ENCODE peak calls at places on chromosomes 3 and 15, in ten cellular contexts. One of them, this sample, is unnamed.

GRCh38 chr3:97823081-97823480 is 1.3 kb downstream of the CRYBG3 start:
- DNase-seq in lower leg skin: no peak
- DNase-seq in bronchial epithelial cell: no peak
- DNase-seq in Calu3: no peak
- DNase-seq in AG10803: no peak
- DNase-seq in CD8-positive, alpha-beta T cell: no peak
- DNase-seq in brain microvascular endothelial cell: no peak
- DNase-seq in GM06990: no peak
- DNase-seq in GM13976: no peak
- DNase-seq in neural crest cell: no peak
- DNase-seq in this sample: no peak

GRCh38 chr15:36110659-36110993 is 468.8 kb upstream of the CDIN1 start:
- DNase-seq in lower leg skin: no peak
- DNase-seq in bronchial epithelial cell: no peak
- DNase-seq in Calu3: no peak
- DNase-seq in AG10803: no peak
- DNase-seq in CD8-positive, alpha-beta T cell: no peak
- DNase-seq in brain microvascular endothelial cell: no peak
- DNase-seq in GM06990: no peak
- DNase-seq in GM13976: no peak
- DNase-seq in neural crest cell: no peak
- DNase-seq in this sample: no peak

GRCh38 chr3:155462672-155463071 is 169.2 kb upstream of the STRIT1 start:
- DNase-seq in lower leg skin: no peak
- DNase-seq in bronchial epithelial cell: no peak
- DNase-seq in Calu3: no peak
- DNase-seq in AG10803: no peak
- DNase-seq in CD8-positive, alpha-beta T cell: no peak
- DNase-seq in brain microvascular endothelial cell: no peak
- DNase-seq in GM06990: no peak
- DNase-seq in GM13976: no peak
- DNase-seq in neural crest cell: no peak
- DNase-seq in this sample: no peak

GRCh38 chr3:21484323-21485154 is 266.5 kb downstream of the ZNF385D start:
- DNase-seq in lower leg skin: peak
- DNase-seq in bronchial epithelial cell: peak
- DNase-seq in Calu3: peak
- DNase-seq in AG10803: peak
- DNase-seq in CD8-positive, alpha-beta T cell: no peak
- DNase-seq in brain microvascular endothelial cell: peak
- DNase-seq in GM06990: no peak
- DNase-seq in GM13976: peak
- DNase-seq in neural crest cell: peak
- DNase-seq in this sample: peak

GRCh38 chr3:149417727-149418126 is 40.3 kb upstream of the TM4SF1 start:
- DNase-seq in lower leg skin: no peak
- DNase-seq in bronchial epithelial cell: no peak
- DNase-seq in Calu3: no peak
- DNase-seq in AG10803: no peak
- DNase-seq in CD8-positive, alpha-beta T cell: no peak
- DNase-seq in brain microvascular endothelial cell: no peak
- DNase-seq in GM06990: no peak
- DNase-seq in GM13976: no peak
- DNase-seq in neural crest cell: no peak
- DNase-seq in this sample: no peak

GRCh38 chr15:40050788-40051615 is 12.0 kb upstream of the SRP14 start:
- DNase-seq in lower leg skin: no peak
- DNase-seq in bronchial epithelial cell: no peak
- DNase-seq in Calu3: no peak
- DNase-seq in AG10803: peak
- DNase-seq in CD8-positive, alpha-beta T cell: no peak
- DNase-seq in brain microvascular endothelial cell: no peak
- DNase-seq in GM06990: no peak
- DNase-seq in GM13976: no peak
- DNase-seq in neural crest cell: no peak
- DNase-seq in this sample: no peak

GRCh38 chr3:29552036-29552435 is 271.2 kb downstream of the RBMS3 start:
- DNase-seq in lower leg skin: no peak
- DNase-seq in bronchial epithelial cell: no peak
- DNase-seq in Calu3: no peak
- DNase-seq in AG10803: no peak
- DNase-seq in CD8-positive, alpha-beta T cell: no peak
- DNase-seq in brain microvascular endothelial cell: peak
- DNase-seq in GM06990: no peak
- DNase-seq in GM13976: no peak
- DNase-seq in neural crest cell: no peak
- DNase-seq in this sample: no peak

GRCh38 chr3:117439812-117440211 is 730.2 kb downstream of the TUSC7 start:
- DNase-seq in lower leg skin: no peak
- DNase-seq in bronchial epithelial cell: peak
- DNase-seq in Calu3: peak
- DNase-seq in AG10803: peak
- DNase-seq in CD8-positive, alpha-beta T cell: no peak
- DNase-seq in brain microvascular endothelial cell: peak
- DNase-seq in GM06990: no peak
- DNase-seq in GM13976: no peak
- DNase-seq in neural crest cell: no peak
- DNase-seq in this sample: peak

GRCh38 chr15:96889734-96890480 is 559.4 kb downstream of the NR2F2 start:
- DNase-seq in lower leg skin: no peak
- DNase-seq in bronchial epithelial cell: no peak
- DNase-seq in Calu3: peak
- DNase-seq in AG10803: no peak
- DNase-seq in CD8-positive, alpha-beta T cell: no peak
- DNase-seq in brain microvascular endothelial cell: no peak
- DNase-seq in GM06990: no peak
- DNase-seq in GM13976: no peak
- DNase-seq in neural crest cell: no peak
- DNase-seq in this sample: peak

GRCh38 chr3:193716155-193716554 is 123.1 kb downstream of the OPA1 start:
- DNase-seq in lower leg skin: no peak
- DNase-seq in bronchial epithelial cell: no peak
- DNase-seq in Calu3: no peak
- DNase-seq in AG10803: no peak
- DNase-seq in CD8-positive, alpha-beta T cell: no peak
- DNase-seq in brain microvascular endothelial cell: no peak
- DNase-seq in GM06990: no peak
- DNase-seq in GM13976: no peak
- DNase-seq in neural crest cell: no peak
- DNase-seq in this sample: no peak

GRCh38 chr3:193714523-193715137 is 121.6 kb downstream of the OPA1 start:
- DNase-seq in lower leg skin: no peak
- DNase-seq in bronchial epithelial cell: no peak
- DNase-seq in Calu3: no peak
- DNase-seq in AG10803: no peak
- DNase-seq in CD8-positive, alpha-beta T cell: no peak
- DNase-seq in brain microvascular endothelial cell: no peak
- DNase-seq in GM06990: no peak
- DNase-seq in GM13976: no peak
- DNase-seq in neural crest cell: no peak
- DNase-seq in this sample: no peak

GRCh38 chr3:193722566-193722965 is 129.6 kb downstream of the OPA1 start:
- DNase-seq in lower leg skin: no peak
- DNase-seq in bronchial epithelial cell: no peak
- DNase-seq in Calu3: no peak
- DNase-seq in AG10803: no peak
- DNase-seq in CD8-positive, alpha-beta T cell: no peak
- DNase-seq in brain microvascular endothelial cell: no peak
- DNase-seq in GM06990: no peak
- DNase-seq in GM13976: no peak
- DNase-seq in neural crest cell: no peak
- DNase-seq in this sample: no peak

GRCh38 chr3:193720169-193720568 is 127.2 kb downstream of the OPA1 start:
- DNase-seq in lower leg skin: no peak
- DNase-seq in bronchial epithelial cell: no peak
- DNase-seq in Calu3: no peak
- DNase-seq in AG10803: no peak
- DNase-seq in CD8-positive, alpha-beta T cell: no peak
- DNase-seq in brain microvascular endothelial cell: no peak
- DNase-seq in GM06990: no peak
- DNase-seq in GM13976: no peak
- DNase-seq in neural crest cell: no peak
- DNase-seq in this sample: no peak

DNA sequence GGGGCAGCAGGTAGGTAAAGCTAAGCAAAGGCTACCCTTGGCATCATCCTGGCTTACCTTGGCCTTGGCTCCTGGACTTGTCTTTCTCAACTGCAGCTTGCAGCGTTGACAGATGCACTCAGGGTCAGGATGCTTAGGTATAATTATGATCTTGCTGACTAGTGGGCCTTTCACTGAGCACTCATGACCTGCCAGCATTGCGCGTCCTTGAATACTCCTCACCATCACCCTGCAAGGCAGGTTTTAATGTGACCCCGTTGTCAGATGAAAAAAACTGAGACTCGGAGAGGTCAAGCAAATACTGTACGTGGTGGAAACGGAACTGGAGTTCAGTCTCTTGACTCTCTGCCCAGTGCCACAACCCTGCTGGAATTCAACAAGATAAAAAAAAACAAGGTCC is 126.7 kb downstream of the OPA1 start:
- DNase-seq in lower leg skin: no peak
- DNase-seq in bronchial epithelial cell: no peak
- DNase-seq in Calu3: no peak
- DNase-seq in AG10803: no peak
- DNase-seq in CD8-positive, alpha-beta T cell: no peak
- DNase-seq in brain microvascular endothelial cell: no peak
- DNase-seq in GM06990: no peak
- DNase-seq in GM13976: no peak
- DNase-seq in neural crest cell: no peak
- DNase-seq in this sample: no peak
- TF ChIP-seq CTCF in lower leg skin: no peak
- TF ChIP-seq CTCF in bronchial epithelial cell: no peak
- TF ChIP-seq CTCF in Calu3: no peak
- TF ChIP-seq CTCF in AG10803: no peak
- TF ChIP-seq CTCF in CD8-positive, alpha-beta T cell: no peak
- TF ChIP-seq CTCF in brain microvascular endothelial cell: no peak
- TF ChIP-seq CTCF in GM06990: no peak
- TF ChIP-seq CTCF in GM13976: no peak
- TF ChIP-seq CTCF in neural crest cell: no peak
- TF ChIP-seq CTCF in this sample: no peak

GRCh38 chr3:119035014-119035346 is 334 bp upstream of the IGSF11 start:
- DNase-seq in lower leg skin: no peak
- DNase-seq in bronchial epithelial cell: no peak
- DNase-seq in Calu3: no peak
- DNase-seq in AG10803: no peak
- DNase-seq in CD8-positive, alpha-beta T cell: no peak
- DNase-seq in brain microvascular endothelial cell: no peak
- DNase-seq in GM06990: no peak
- DNase-seq in GM13976: no peak
- DNase-seq in neural crest cell: no peak
- DNase-seq in this sample: no peak
- TF ChIP-seq CTCF in lower leg skin: no peak
- TF ChIP-seq CTCF in bronchial epithelial cell: no peak
- TF ChIP-seq CTCF in Calu3: peak
- TF ChIP-seq CTCF in AG10803: no peak
- TF ChIP-seq CTCF in CD8-positive, alpha-beta T cell: peak
- TF ChIP-seq CTCF in brain microvascular endothelial cell: no peak
- TF ChIP-seq CTCF in GM06990: no peak
- TF ChIP-seq CTCF in GM13976: no peak
- TF ChIP-seq CTCF in neural crest cell: peak
- TF ChIP-seq CTCF in this sample: no peak

GRCh38 chr3:177749836-177750235 is 552.6 kb upstream of the TBL1XR1 start:
- DNase-seq in lower leg skin: no peak
- DNase-seq in bronchial epithelial cell: peak
- DNase-seq in Calu3: no peak
- DNase-seq in AG10803: no peak
- DNase-seq in CD8-positive, alpha-beta T cell: no peak
- DNase-seq in brain microvascular endothelial cell: no peak
- DNase-seq in GM06990: no peak
- DNase-seq in GM13976: no peak
- DNase-seq in neural crest cell: no peak
- DNase-seq in this sample: no peak
- TF ChIP-seq CTCF in lower leg skin: no peak
- TF ChIP-seq CTCF in bronchial epithelial cell: no peak
- TF ChIP-seq CTCF in Calu3: no peak
- TF ChIP-seq CTCF in AG10803: no peak
- TF ChIP-seq CTCF in CD8-positive, alpha-beta T cell: no peak
- TF ChIP-seq CTCF in brain microvascular endothelial cell: no peak
- TF ChIP-seq CTCF in GM06990: no peak
- TF ChIP-seq CTCF in GM13976: no peak
- TF ChIP-seq CTCF in neural crest cell: no peak
- TF ChIP-seq CTCF in this sample: no peak

DNA sequence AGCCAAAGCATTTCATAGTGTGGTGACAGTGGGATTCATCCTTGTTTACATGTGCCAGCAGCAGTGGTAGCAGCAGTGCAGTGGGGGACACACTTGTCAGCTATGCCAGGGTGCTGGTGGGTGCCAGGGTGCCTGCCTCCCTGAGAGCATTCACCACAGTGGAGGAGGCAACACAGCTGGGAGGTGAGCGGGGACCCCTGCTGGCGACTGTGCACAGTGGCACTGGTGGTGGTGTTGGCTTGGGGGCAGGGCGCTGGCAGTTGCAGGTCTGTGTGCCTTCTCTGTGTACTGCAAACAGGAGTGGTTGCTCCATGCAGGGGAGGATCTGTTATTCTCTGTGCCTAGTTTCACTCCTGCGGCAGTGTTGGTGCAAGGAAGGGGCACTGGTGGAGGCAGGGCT is 41.2 kb downstream of the CEP63 start:
- DNase-seq in lower leg skin: no peak
- DNase-seq in bronchial epithelial cell: peak
- DNase-seq in Calu3: peak
- DNase-seq in AG10803: no peak
- DNase-seq in CD8-positive, alpha-beta T cell: no peak
- DNase-seq in brain microvascular endothelial cell: no peak
- DNase-seq in GM06990: peak
- DNase-seq in GM13976: peak
- DNase-seq in neural crest cell: no peak
- DNase-seq in this sample: peak
- TF ChIP-seq CTCF in lower leg skin: no peak
- TF ChIP-seq CTCF in bronchial epithelial cell: peak
- TF ChIP-seq CTCF in Calu3: peak
- TF ChIP-seq CTCF in AG10803: no peak
- TF ChIP-seq CTCF in CD8-positive, alpha-beta T cell: no peak
- TF ChIP-seq CTCF in brain microvascular endothelial cell: peak
- TF ChIP-seq CTCF in GM06990: peak
- TF ChIP-seq CTCF in GM13976: no peak
- TF ChIP-seq CTCF in neural crest cell: peak
- TF ChIP-seq CTCF in this sample: peak

GRCh38 chr3:50321844-50322385 is 630 bp downstream of the HYAL2 start:
- DNase-seq in lower leg skin: peak
- DNase-seq in bronchial epithelial cell: no peak
- DNase-seq in Calu3: no peak
- DNase-seq in AG10803: no peak
- DNase-seq in CD8-positive, alpha-beta T cell: no peak
- DNase-seq in brain microvascular endothelial cell: no peak
- DNase-seq in GM06990: no peak
- DNase-seq in GM13976: no peak
- DNase-seq in neural crest cell: peak
- DNase-seq in this sample: no peak
- TF ChIP-seq CTCF in lower leg skin: no peak
- TF ChIP-seq CTCF in bronchial epithelial cell: peak
- TF ChIP-seq CTCF in Calu3: peak
- TF ChIP-seq CTCF in AG10803: peak
- TF ChIP-seq CTCF in CD8-positive, alpha-beta T cell: peak
- TF ChIP-seq CTCF in brain microvascular endothelial cell: peak
- TF ChIP-seq CTCF in GM06990: peak
- TF ChIP-seq CTCF in GM13976: peak
- TF ChIP-seq CTCF in neural crest cell: peak
- TF ChIP-seq CTCF in this sample: peak